ENCODE peak calls at places on chromosomes 5 and 9, in ten cellular contexts. N is HFFc6; V is mucosa of descending colon; W is CD4-positive, alpha-beta T cell; U is GM04504; H is EL; E is astrocyte of the spinal cord; G is frontal cortex; Z is A549; I is T-cell. X is an unnamed sample.

GRCh38 chr9:87422999-87423398 is 74.7 kb upstream of the DAPK1 start:
- DNase-seq in N (no peak), G (no peak), V (no peak), Z (no peak), E (no peak), H (no peak), U (no peak), W (no peak), I (no peak), X (no peak)

GRCh38 chr9:31030741-31031202 is 1353.7 kb upstream of the ACO1 start:
- DNase-seq in V (no peak), Z (no peak), N (no peak), E (peak), U (no peak), G (no peak), H (no peak), I (no peak), W (no peak), X (no peak)

GRCh38 chr9:34451545-34451944 is 6.8 kb downstream of the FAM219A start:
- DNase-seq in U (no peak), V (no peak), E (peak), N (peak), I (no peak), Z (no peak), H (peak), W (no peak), G (no peak), X (no peak)

GRCh38 chr9:8078641-8079140 is 279.1 kb upstream of the DMAC1 start:
- DNase-seq in U (no peak), V (no peak), H (no peak), W (no peak), Z (no peak), E (no peak), I (no peak), N (no peak), G (no peak), X (no peak)

GRCh38 chr9:74412236-74412979 is 84.7 kb upstream of the RORB start:
- DNase-seq in V (no peak), U (no peak), E (no peak), Z (no peak), W (no peak), I (no peak), H (no peak), N (no peak), G (no peak), X (no peak)

GRCh38 chr5:179438041-179438441 is 92.8 kb upstream of the ADAMTS2 start:
- DNase-seq in E (no peak), I (no peak), Z (no peak), H (no peak), V (peak), U (no peak), W (no peak), G (no peak), N (no peak), X (no peak)

GRCh38 chr9:130713286-130713975 is 19.9 kb downstream of the EXOSC2 start:
- DNase-seq in I (no peak), V (no peak), W (no peak), G (no peak), U (no peak), N (peak), H (peak), Z (no peak), E (peak), X (no peak)

GRCh38 chr5:43482490-43483064 is 1.1 kb downstream of the TMEM267 start:
- DNase-seq in Z (no peak), W (no peak), V (no peak), U (peak), G (no peak), N (peak), H (peak), E (peak), I (no peak), X (no peak)

GRCh38 chr5:103441523-103441922 is 121.1 kb downstream of the NUDT12 start:
- DNase-seq in Z (peak), G (no peak), W (no peak), H (no peak), I (no peak), N (no peak), E (no peak), U (no peak), V (no peak), X (no peak)

GRCh38 chr5:175517824-175518450 is 39.6 kb downstream of the SFXN1 start:
- DNase-seq in N (peak), U (no peak), W (peak), E (peak), G (no peak), Z (no peak), I (peak), H (peak), V (no peak), X (no peak)

GRCh38 chr9:97059661-97060060 is 20.7 kb upstream of the CTSV start:
- DNase-seq in H (no peak), Z (no peak), G (no peak), U (no peak), W (no peak), V (no peak), N (no peak), I (no peak), E (no peak), X (no peak)

GRCh38 chr9:91714020-91714721 is 235.9 kb downstream of the ROR2 start:
- DNase-seq in G (no peak), Z (peak), N (no peak), I (no peak), V (peak), U (no peak), W (no peak), E (peak), H (peak), X (no peak)

GRCh38 chr5:31464081-31464480 is 67.8 kb downstream of the DROSHA start:
- DNase-seq in I (no peak), E (no peak), Z (no peak), V (no peak), W (no peak), H (no peak), G (no peak), N (no peak), U (no peak), X (no peak)

GRCh38 chr5:172789687-172790495 is 18.9 kb upstream of the DUSP1 start:
- DNase-seq in G (no peak), I (no peak), W (no peak), U (no peak), N (no peak), E (no peak), Z (no peak), V (no peak), H (peak), X (no peak)

GRCh38 chr5:96702503-96703383 is 40.6 kb downstream of the CAST start:
- DNase-seq in E (peak), I (peak), G (peak), H (peak), U (peak), Z (peak), V (peak), N (peak), W (peak), X (peak)

GRCh38 chr5:60487885-60488425 is 212.0 kb downstream of the DEPDC1B start:
- DNase-seq in H (peak), N (no peak), U (no peak), V (peak), G (no peak), I (no peak), W (no peak), E (no peak), Z (peak), X (no peak)

GRCh38 chr5:72779520-72779919 is 36.9 kb upstream of the TNPO1 start:
- DNase-seq in I (no peak), Z (no peak), U (no peak), N (no peak), W (no peak), H (no peak), G (no peak), V (no peak), E (no peak), X (no peak)

GRCh38 chr5:31639488-31640011 is 619 bp downstream of the PDZD2 start:
- DNase-seq in E (no peak), I (no peak), G (no peak), W (no peak), V (no peak), Z (no peak), H (no peak), U (no peak), N (no peak), X (no peak)

GRCh38 chr5:172059661-172060100 is 53.2 kb upstream of the FBXW11 start:
- DNase-seq in W (no peak), N (no peak), V (no peak), Z (no peak), U (no peak), I (no peak), G (no peak), H (peak), E (no peak), X (peak)

GRCh38 chr5:83721878-83722779 is 1.5 kb upstream of the HAPLN1 start:
- DNase-seq in W (no peak), Z (peak), V (peak), E (peak), H (peak), G (peak), N (peak), U (no peak), I (no peak), X (no peak)

GRCh38 chr5:140977003-140977402 is 10.7 kb downstream of the PCDHAC2 start:
- DNase-seq in U (no peak), I (no peak), H (no peak), V (no peak), W (no peak), N (no peak), G (no peak), E (no peak), Z (no peak), X (no peak)

GRCh38 chr9:83937861-83938455 is 16.7 kb upstream of the KIF27 start:
- DNase-seq in G (peak), Z (peak), V (no peak), I (no peak), U (peak), E (peak), H (peak), W (no peak), N (peak), X (peak)

GRCh38 chr5:133421394-133421793 is 190.9 kb downstream of the FSTL4 start:
- DNase-seq in E (no peak), G (no peak), U (no peak), N (peak), H (peak), W (no peak), I (no peak), V (no peak), Z (peak), X (peak)

GRCh38 chr5:1997640-1998347 is 115.1 kb upstream of the IRX4 start:
- DNase-seq in Z (no peak), E (no peak), G (no peak), N (no peak), U (no peak), V (no peak), I (no peak), H (no peak), W (no peak), X (no peak)

GRCh38 chr5:179818746-179819295 is 1.9 kb upstream of the SQSTM1 start:
- DNase-seq in H (peak), N (peak), V (peak), Z (peak), I (peak), W (peak), U (peak), G (peak), E (peak), X (peak)

GRCh38 chr5:1152156-1152555 is 40.3 kb upstream of the SLC12A7 start:
- DNase-seq in I (no peak), H (no peak), G (no peak), E (no peak), Z (no peak), W (no peak), V (no peak), N (no peak), U (no peak), X (peak)

GRCh38 chr5:154273028-154273617 is 82.6 kb downstream of the GALNT10 start:
- DNase-seq in H (peak), V (no peak), I (no peak), N (peak), Z (peak), W (no peak), U (no peak), E (peak), G (no peak), X (peak)

GRCh38 chr9:98992885-98993569 is 49.3 kb downstream of the COL15A1 start:
- DNase-seq in W (no peak), N (peak), H (no peak), V (no peak), I (no peak), E (no peak), G (no peak), Z (no peak), U (no peak), X (no peak)

GRCh38 chr9:36721846-36722588 is 149.3 kb downstream of the MELK start:
- DNase-seq in N (no peak), E (no peak), G (no peak), I (no peak), W (no peak), V (no peak), Z (no peak), U (no peak), H (no peak), X (no peak)